ENCODE peak calls at places on chromosomes 1 and 21, in ten cellular contexts. One of them, this sample, is unnamed.

GRCh38 chr1:240487493-240487892 is 124.5 kb downstream of the GREM2 start:
- DNase-seq in lower leg skin: no peak
- DNase-seq in heart left ventricle: no peak
- DNase-seq in adrenal gland: no peak
- DNase-seq in osteocyte: no peak
- DNase-seq in pancreas: no peak
- DNase-seq in K562: no peak
- DNase-seq in astrocyte of the cerebellum: no peak
- DNase-seq in sigmoid colon: no peak
- DNase-seq in lung: no peak
- DNase-seq in this sample: no peak

GRCh38 chr1:243849089-243850012 is 692 bp downstream of the AKT3 start:
- DNase-seq in lower leg skin: peak
- DNase-seq in heart left ventricle: peak
- DNase-seq in adrenal gland: peak
- DNase-seq in osteocyte: peak
- DNase-seq in pancreas: peak
- DNase-seq in K562: no peak
- DNase-seq in astrocyte of the cerebellum: peak
- DNase-seq in sigmoid colon: peak
- DNase-seq in lung: no peak
- DNase-seq in this sample: peak

GRCh38 chr1:46830665-46831322 is 31.9 kb downstream of the CYP4B1 start:
- DNase-seq in lower leg skin: no peak
- DNase-seq in heart left ventricle: no peak
- DNase-seq in adrenal gland: no peak
- DNase-seq in osteocyte: no peak
- DNase-seq in pancreas: no peak
- DNase-seq in K562: no peak
- DNase-seq in astrocyte of the cerebellum: no peak
- DNase-seq in sigmoid colon: no peak
- DNase-seq in lung: no peak
- DNase-seq in this sample: no peak

GRCh38 chr21:31290765-31291164 is 53.3 kb downstream of the TIAM1 start:
- DNase-seq in lower leg skin: no peak
- DNase-seq in heart left ventricle: no peak
- DNase-seq in adrenal gland: no peak
- DNase-seq in osteocyte: no peak
- DNase-seq in pancreas: no peak
- DNase-seq in K562: no peak
- DNase-seq in astrocyte of the cerebellum: no peak
- DNase-seq in sigmoid colon: no peak
- DNase-seq in lung: no peak
- DNase-seq in this sample: no peak

GRCh38 chr21:43362928-43363314 is 64.0 kb downstream of the SIK1 start:
- DNase-seq in lower leg skin: no peak
- DNase-seq in heart left ventricle: no peak
- DNase-seq in adrenal gland: no peak
- DNase-seq in osteocyte: no peak
- DNase-seq in pancreas: no peak
- DNase-seq in K562: peak
- DNase-seq in astrocyte of the cerebellum: peak
- DNase-seq in sigmoid colon: no peak
- DNase-seq in lung: no peak
- DNase-seq in this sample: peak

GRCh38 chr1:50861742-50862141 is 98.3 kb downstream of the FAF1 start:
- DNase-seq in lower leg skin: no peak
- DNase-seq in heart left ventricle: no peak
- DNase-seq in adrenal gland: no peak
- DNase-seq in osteocyte: no peak
- DNase-seq in pancreas: no peak
- DNase-seq in K562: no peak
- DNase-seq in astrocyte of the cerebellum: no peak
- DNase-seq in sigmoid colon: no peak
- DNase-seq in lung: no peak
- DNase-seq in this sample: no peak

GRCh38 chr21:33938381-33938780 is 22.8 kb upstream of the ATP5PO start:
- DNase-seq in lower leg skin: no peak
- DNase-seq in heart left ventricle: no peak
- DNase-seq in adrenal gland: no peak
- DNase-seq in osteocyte: no peak
- DNase-seq in pancreas: no peak
- DNase-seq in K562: no peak
- DNase-seq in astrocyte of the cerebellum: no peak
- DNase-seq in sigmoid colon: no peak
- DNase-seq in lung: no peak
- DNase-seq in this sample: no peak

GRCh38 chr1:225699336-225699735 is 46.4 kb upstream of the ENAH start:
- DNase-seq in lower leg skin: no peak
- DNase-seq in heart left ventricle: no peak
- DNase-seq in adrenal gland: no peak
- DNase-seq in osteocyte: no peak
- DNase-seq in pancreas: no peak
- DNase-seq in K562: no peak
- DNase-seq in astrocyte of the cerebellum: no peak
- DNase-seq in sigmoid colon: no peak
- DNase-seq in lung: no peak
- DNase-seq in this sample: no peak

GRCh38 chr1:109393602-109394233 is 4.0 kb downstream of the SORT1 start:
- DNase-seq in lower leg skin: no peak
- DNase-seq in heart left ventricle: no peak
- DNase-seq in adrenal gland: no peak
- DNase-seq in osteocyte: no peak
- DNase-seq in pancreas: no peak
- DNase-seq in K562: no peak
- DNase-seq in astrocyte of the cerebellum: no peak
- DNase-seq in sigmoid colon: no peak
- DNase-seq in lung: no peak
- DNase-seq in this sample: no peak

GRCh38 chr1:175267716-175268416 is 75.3 kb upstream of the KIAA0040 start:
- DNase-seq in lower leg skin: no peak
- DNase-seq in heart left ventricle: peak
- DNase-seq in adrenal gland: peak
- DNase-seq in osteocyte: no peak
- DNase-seq in pancreas: no peak
- DNase-seq in K562: no peak
- DNase-seq in astrocyte of the cerebellum: no peak
- DNase-seq in sigmoid colon: peak
- DNase-seq in lung: peak
- DNase-seq in this sample: peak

GRCh38 chr1:228955691-228956090 is 220.4 kb downstream of the RHOU start:
- DNase-seq in lower leg skin: peak
- DNase-seq in heart left ventricle: no peak
- DNase-seq in adrenal gland: no peak
- DNase-seq in osteocyte: no peak
- DNase-seq in pancreas: no peak
- DNase-seq in K562: no peak
- DNase-seq in astrocyte of the cerebellum: no peak
- DNase-seq in sigmoid colon: no peak
- DNase-seq in lung: no peak
- DNase-seq in this sample: no peak

DNA sequence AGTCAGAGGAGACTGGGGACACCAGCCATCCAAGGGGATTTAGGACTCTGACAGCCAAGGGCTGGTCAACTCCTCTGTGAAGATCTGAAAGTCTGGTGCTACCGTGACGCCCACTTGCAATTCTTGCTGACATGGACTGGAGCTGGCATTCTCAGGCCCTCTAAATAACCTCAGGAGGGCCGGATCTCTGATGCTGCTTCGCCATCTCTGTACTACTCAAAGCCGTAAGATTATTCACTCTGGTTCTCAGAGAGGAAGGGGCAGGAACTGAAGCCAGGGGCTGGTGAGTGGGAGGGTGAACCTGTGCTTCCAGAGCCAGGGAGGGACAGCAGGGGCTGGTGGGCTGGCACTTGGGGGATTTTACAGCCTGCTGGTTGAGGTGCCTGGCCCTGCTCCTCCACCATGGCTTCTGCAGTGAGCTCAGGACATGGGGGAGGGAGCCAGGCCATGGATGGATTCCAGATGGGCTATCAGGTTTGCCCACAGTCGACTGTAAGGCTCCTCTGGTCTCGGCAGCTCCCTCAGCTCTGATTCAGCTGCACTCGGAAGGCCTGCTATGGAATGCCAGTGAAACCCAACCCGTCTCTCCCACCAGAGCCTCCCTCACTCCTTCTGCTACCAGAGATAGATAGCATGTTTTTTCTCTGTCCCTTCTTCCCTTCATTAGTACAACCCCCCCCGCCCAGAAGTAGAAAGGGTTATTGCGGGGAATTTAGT is 84.5 kb downstream of the PLXNA2 start:
- DNase-seq in lower leg skin: no peak
- DNase-seq in heart left ventricle: no peak
- DNase-seq in adrenal gland: no peak
- DNase-seq in osteocyte: no peak
- DNase-seq in pancreas: no peak
- DNase-seq in K562: peak
- DNase-seq in astrocyte of the cerebellum: peak
- DNase-seq in sigmoid colon: peak
- DNase-seq in lung: no peak
- DNase-seq in this sample: peak
- TF ChIP-seq CTCF in lower leg skin: no peak
- TF ChIP-seq CTCF in heart left ventricle: no peak
- TF ChIP-seq CTCF in adrenal gland: no peak
- TF ChIP-seq CTCF in osteocyte: no peak
- TF ChIP-seq CTCF in pancreas: no peak
- TF ChIP-seq CTCF in K562: no peak
- TF ChIP-seq CTCF in astrocyte of the cerebellum: no peak
- TF ChIP-seq CTCF in sigmoid colon: no peak
- TF ChIP-seq CTCF in lung: no peak
- TF ChIP-seq CTCF in this sample: no peak

DNA sequence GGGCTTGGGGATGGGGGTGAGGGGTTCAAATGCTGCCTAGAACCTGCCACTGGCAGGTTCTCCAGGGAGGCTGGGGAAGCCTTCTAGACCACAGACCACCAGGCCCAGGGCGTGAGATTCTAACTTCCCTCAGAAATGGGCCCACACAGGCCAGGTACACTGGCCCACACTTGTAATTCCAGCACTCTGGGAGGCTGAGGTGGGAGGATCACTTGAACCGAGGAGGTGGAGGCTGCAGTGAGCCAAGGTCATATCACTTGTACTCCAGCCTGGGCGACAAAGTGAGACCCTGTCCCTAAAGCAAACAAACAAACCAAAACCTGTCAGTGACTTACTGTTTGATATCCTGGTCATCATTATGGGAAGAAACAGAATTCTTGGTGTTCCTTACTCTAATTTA is 31.7 kb downstream of the OPTC start:
- DNase-seq in lower leg skin: no peak
- DNase-seq in heart left ventricle: no peak
- DNase-seq in adrenal gland: no peak
- DNase-seq in osteocyte: no peak
- DNase-seq in pancreas: no peak
- DNase-seq in K562: no peak
- DNase-seq in astrocyte of the cerebellum: no peak
- DNase-seq in sigmoid colon: peak
- DNase-seq in lung: no peak
- DNase-seq in this sample: no peak
- TF ChIP-seq CTCF in lower leg skin: no peak
- TF ChIP-seq CTCF in heart left ventricle: no peak
- TF ChIP-seq CTCF in adrenal gland: no peak
- TF ChIP-seq CTCF in osteocyte: no peak
- TF ChIP-seq CTCF in pancreas: no peak
- TF ChIP-seq CTCF in K562: no peak
- TF ChIP-seq CTCF in astrocyte of the cerebellum: no peak
- TF ChIP-seq CTCF in sigmoid colon: no peak
- TF ChIP-seq CTCF in lung: no peak
- TF ChIP-seq CTCF in this sample: no peak

DNA sequence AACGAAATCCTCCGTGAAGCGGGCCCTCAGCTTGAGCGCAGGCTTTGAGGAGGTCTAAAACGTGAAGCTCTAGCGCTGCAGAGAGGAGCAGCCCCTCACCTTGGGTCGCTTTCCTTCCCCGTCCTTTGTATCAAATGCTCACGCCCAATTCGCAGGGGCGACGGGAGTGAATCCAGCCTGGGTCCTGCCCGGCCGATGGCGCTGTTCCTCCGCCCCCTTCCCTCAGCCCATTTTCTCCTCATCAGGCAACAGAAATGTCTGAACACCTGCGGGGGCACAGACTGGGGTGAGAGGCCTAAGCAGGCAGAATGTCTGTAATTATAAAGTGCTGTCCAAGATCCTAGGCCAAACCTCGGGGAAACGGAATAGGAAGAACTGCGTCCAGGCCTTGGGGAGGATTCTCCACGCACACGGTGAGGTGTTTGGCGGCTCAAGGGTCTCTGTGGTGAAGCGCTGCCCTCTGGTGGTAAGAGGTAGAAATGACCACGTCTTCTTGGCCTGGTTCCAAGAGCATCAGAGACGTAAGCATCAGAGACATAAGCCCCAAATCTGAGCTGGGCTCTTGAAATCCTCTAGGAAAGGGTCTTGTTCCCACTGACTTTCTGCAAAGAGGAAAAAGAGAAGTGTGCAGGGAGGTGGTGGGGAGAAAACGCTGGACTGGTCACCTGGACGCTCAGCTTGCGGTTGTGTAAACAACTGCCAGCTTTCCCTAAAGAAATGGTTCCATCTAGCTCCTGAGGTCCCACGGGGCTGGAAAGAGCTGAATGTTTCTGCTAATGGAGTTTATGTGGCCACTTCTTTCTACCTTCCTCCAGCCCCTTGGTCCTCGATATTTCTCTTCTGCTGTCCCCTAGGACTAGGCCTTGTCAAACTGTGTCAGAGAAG is 92.1 kb upstream of the CD53 start:
- DNase-seq in lower leg skin: peak
- DNase-seq in heart left ventricle: peak
- DNase-seq in adrenal gland: peak
- DNase-seq in osteocyte: no peak
- DNase-seq in pancreas: peak
- DNase-seq in K562: peak
- DNase-seq in astrocyte of the cerebellum: peak
- DNase-seq in sigmoid colon: peak
- DNase-seq in lung: peak
- DNase-seq in this sample: peak
- TF ChIP-seq CTCF in lower leg skin: no peak
- TF ChIP-seq CTCF in heart left ventricle: peak
- TF ChIP-seq CTCF in adrenal gland: peak
- TF ChIP-seq CTCF in osteocyte: peak
- TF ChIP-seq CTCF in pancreas: peak
- TF ChIP-seq CTCF in K562: peak
- TF ChIP-seq CTCF in astrocyte of the cerebellum: peak
- TF ChIP-seq CTCF in sigmoid colon: peak
- TF ChIP-seq CTCF in lung: peak
- TF ChIP-seq CTCF in this sample: peak

DNA sequence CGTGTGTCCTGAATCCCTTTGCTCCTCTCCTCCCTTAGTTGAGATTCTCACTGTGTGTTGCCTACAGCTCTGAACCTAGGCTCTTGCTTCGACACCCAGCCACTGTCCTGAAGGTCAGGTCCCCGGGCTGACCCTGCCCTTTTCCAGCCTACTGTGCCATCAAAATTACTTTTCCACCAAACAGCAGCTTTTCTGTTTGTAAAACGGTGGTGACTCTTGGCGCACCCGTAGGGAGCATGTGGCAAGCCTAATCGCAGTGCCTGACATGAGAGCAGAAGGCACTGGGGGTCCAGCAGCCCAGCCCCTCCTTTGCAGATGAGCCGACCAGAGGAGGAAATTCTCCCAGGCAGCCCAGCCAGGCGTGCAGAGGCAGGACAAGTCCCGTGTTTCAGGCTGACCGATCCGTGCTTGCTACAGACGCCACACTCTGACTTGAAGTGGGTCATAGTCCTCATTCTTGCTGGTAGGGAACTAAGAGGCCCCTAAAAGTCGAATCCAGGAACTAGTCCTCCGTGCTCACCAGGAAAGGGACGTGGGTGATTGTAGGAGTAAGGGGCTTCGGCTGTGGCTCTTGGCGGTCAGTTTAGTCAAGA is 6.8 kb downstream of the GPR137B start:
- DNase-seq in lower leg skin: peak
- DNase-seq in heart left ventricle: no peak
- DNase-seq in adrenal gland: no peak
- DNase-seq in osteocyte: no peak
- DNase-seq in pancreas: no peak
- DNase-seq in K562: no peak
- DNase-seq in astrocyte of the cerebellum: no peak
- DNase-seq in sigmoid colon: no peak
- DNase-seq in lung: no peak
- DNase-seq in this sample: no peak
- TF ChIP-seq CTCF in lower leg skin: no peak
- TF ChIP-seq CTCF in heart left ventricle: no peak
- TF ChIP-seq CTCF in adrenal gland: no peak
- TF ChIP-seq CTCF in osteocyte: no peak
- TF ChIP-seq CTCF in pancreas: no peak
- TF ChIP-seq CTCF in K562: no peak
- TF ChIP-seq CTCF in astrocyte of the cerebellum: no peak
- TF ChIP-seq CTCF in sigmoid colon: no peak
- TF ChIP-seq CTCF in lung: no peak
- TF ChIP-seq CTCF in this sample: no peak

This sample was measured in ovary.